ENCODE peak calls at places on chromosomes 5 and 9, in seven cellular contexts. C is CD4-positive, alpha-beta T cell; D is cardiac fibroblast; O is hepatocyte; A is heart left ventricle; M is fibroblast of lung; K is nephron progenitor cell. P is an unnamed sample.

GRCh38 chr9:90801175-90801506 is 478 bp upstream of the SYK start:
- DNase-seq in C (no peak), K (no peak), O (no peak), M (no peak), D (no peak), A (no peak), P (no peak)

GRCh38 chr9:116303270-116303904 is 149.8 kb downstream of the PAPPA start:
- DNase-seq in D (peak; percentile 52), M (no peak), A (no peak), O (no peak), C (no peak), K (peak; percentile 17), P (no peak)

GRCh38 chr9:36037580-36038169 is 962 bp downstream of the RECK start:
- DNase-seq in D (peak; percentile 55), K (no peak), C (no peak), O (peak; percentile 6), M (no peak), A (no peak), P (no peak)

GRCh38 chr5:161064297-161064696 is 212.3 kb upstream of the ATP10B start:
- DNase-seq in C (no peak), D (no peak), A (no peak), O (no peak), M (no peak), K (no peak), P (no peak)

GRCh38 chr9:111979561-111979960 is 82.9 kb downstream of the UGCG start:
- DNase-seq in K (no peak), O (no peak), D (no peak), C (no peak), A (no peak), M (no peak), P (no peak)

GRCh38 chr9:16824545-16825041 is 45.9 kb downstream of the BNC2 start:
- DNase-seq in A (no peak), D (peak; percentile 50), M (peak; percentile 55), O (peak; percentile 37), C (no peak), K (no peak), P (no peak)

GRCh38 chr5:1652873-1653707 is 129.3 kb upstream of the LPCAT1 start:
- DNase-seq in D (no peak), A (peak; percentile 47), O (no peak), C (no peak), K (no peak), M (no peak), P (no peak)

GRCh38 chr9:136520053-136520540 is 25.8 kb downstream of the NOTCH1 start:
- DNase-seq in O (peak; percentile 80), A (no peak), C (no peak), K (no peak), D (no peak), M (no peak), P (no peak)

GRCh38 chr5:42898760-42899159 is 87.1 kb upstream of the SELENOP start:
- DNase-seq in M (no peak), K (no peak), C (no peak), A (no peak), D (no peak), O (no peak), P (no peak)

GRCh38 chr9:91562412-91562811 is 138.8 kb upstream of the NFIL3 start:
- DNase-seq in K (no peak), A (no peak), D (no peak), M (peak; percentile 36), O (no peak), C (no peak), P (no peak)

GRCh38 chr5:163607256-163607655 is 101.8 kb downstream of the MAT2B start:
- DNase-seq in D (no peak), M (no peak), K (no peak), A (no peak), O (no peak), C (no peak), P (no peak)

GRCh38 chr5:112735702-112736101 is 2.0 kb upstream of the APC start:
- DNase-seq in C (no peak), M (peak; percentile 71), K (no peak), D (peak; percentile 89), O (no peak), A (no peak), P (no peak)

GRCh38 chr5:171644536-171644935 is 141.1 kb upstream of the SMIM23 start:
- DNase-seq in C (no peak), M (peak; percentile 30), D (no peak), O (peak; percentile 30), A (peak; percentile 61), K (no peak), P (no peak)

GRCh38 chr9:93597871-93598646 is 21.7 kb downstream of the PHF2 start:
- DNase-seq in K (no peak), A (no peak), M (no peak), O (peak; percentile 6), C (no peak), D (no peak), P (no peak)

GRCh38 chr5:179264641-179265528 is 80.4 kb downstream of the ADAMTS2 start:
- DNase-seq in O (no peak), D (no peak), C (no peak), M (no peak), A (no peak), K (no peak), P (no peak)

GRCh38 chr9:116549061-116549664 is 137.9 kb upstream of the TRIM32 start:
- DNase-seq in O (peak; percentile 87), C (no peak), K (no peak), A (peak; percentile 80), M (peak; percentile 94), D (peak; percentile 98), P (no peak)

GRCh38 chr9:131297903-131298302 is 8.4 kb downstream of the PLPP7 start:
- DNase-seq in O (no peak), C (no peak), M (no peak), D (no peak), K (no peak), A (peak; percentile 57), P (no peak)

GRCh38 chr5:136192015-136192525 is 892 bp downstream of the SMIM32 start:
- DNase-seq in M (peak; percentile 16), O (peak; percentile 40), C (no peak), K (no peak), D (peak; percentile 31), A (no peak), P (no peak)

DNA sequence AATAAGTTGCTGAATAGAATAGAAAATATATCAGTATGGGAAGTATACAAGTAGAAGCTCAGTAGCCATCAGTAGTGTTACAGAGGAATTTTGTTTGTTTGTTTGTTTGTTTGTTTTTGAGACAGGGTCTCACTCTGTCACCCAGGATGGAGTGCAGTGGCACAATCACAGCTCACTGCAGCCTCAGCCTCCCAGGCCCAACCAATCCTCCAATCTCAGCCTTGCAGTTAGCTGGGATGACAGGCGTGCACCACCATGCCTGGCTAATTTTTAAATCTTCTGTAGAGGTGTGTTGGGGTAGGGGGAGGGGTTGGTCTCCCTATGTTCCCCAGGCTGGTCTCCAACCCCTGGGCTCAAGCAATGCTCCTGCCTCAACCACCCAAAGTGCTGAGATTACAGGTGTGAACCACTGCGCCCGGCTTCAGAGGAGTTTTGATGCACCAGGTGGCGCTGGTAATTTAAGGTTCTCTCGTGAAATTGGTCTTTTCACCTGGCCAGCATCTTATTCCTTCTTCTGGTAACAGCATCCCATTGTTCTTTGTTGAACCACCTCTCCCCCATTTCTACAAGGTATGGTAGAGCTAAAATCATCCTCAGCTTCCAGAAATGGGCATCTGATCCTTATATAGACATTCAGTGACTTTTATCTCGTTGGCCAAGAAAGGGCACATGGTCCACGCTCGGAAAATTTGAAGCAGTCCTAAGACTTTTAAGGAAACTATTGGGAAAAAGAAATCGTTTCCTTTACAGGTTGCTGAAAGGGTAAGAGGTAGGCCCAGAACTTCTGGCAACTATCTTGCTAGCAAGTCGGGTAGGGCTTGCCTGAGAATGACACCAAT is 157.1 kb downstream of the ARRDC3 start:
- DNase-seq in M (peak; percentile 15), A (peak; percentile 36), O (peak; percentile 56), D (no peak), K (peak; percentile 16), C (peak; percentile 48), P (no peak)
- TF ChIP-seq CTCF in M (no peak), A (peak; percentile 14), O (peak; percentile 47), D (no peak), K (peak; percentile 19), C (peak; percentile 76), P (peak; percentile 38)

GRCh38 chr5:115626444-115626823 is 598 bp upstream of the TMED7 start:
- DNase-seq in C (no peak), M (peak; percentile 67), D (no peak), A (no peak), O (no peak), K (no peak), P (no peak)

GRCh38 chr5:115623632-115624031 is 2.2 kb downstream of the TMED7 start:
- DNase-seq in O (peak; percentile 24), K (no peak), C (no peak), M (no peak), A (no peak), D (no peak), P (no peak)

GRCh38 chr5:115624994-115625393 is 842 bp downstream of the TMED7 start:
- DNase-seq in K (no peak), C (no peak), A (no peak), O (peak; percentile 27), D (no peak), M (no peak), P (no peak)

GRCh38 chr5:115627295-115627825 is 1.5 kb upstream of the TMED7 start:
- DNase-seq in C (no peak), K (no peak), D (no peak), M (no peak), O (no peak), A (no peak), P (no peak)

GRCh38 chr5:115625579-115626443 is at the start of gene TMED7:
- DNase-seq in O (peak; percentile 100), K (peak; percentile 99), D (peak; percentile 98), A (peak; percentile 100), C (peak; percentile 98), M (peak; percentile 98), P (peak; percentile 38)
- TF ChIP-seq CTCF in O (no peak), K (no peak), D (no peak), A (no peak), C (no peak), M (no peak), P (no peak)

GRCh38 chr5:15904894-15905805 is 274.4 kb downstream of the MARCHF11 start:
- DNase-seq in D (no peak), K (no peak), A (no peak), M (no peak), C (no peak), O (no peak), P (no peak)
- TF ChIP-seq CTCF in D (no peak), K (no peak), A (no peak), M (no peak), C (no peak), O (no peak), P (no peak)

GRCh38 chr5:142110046-142110531 is 1.5 kb downstream of the NDFIP1 start:
- DNase-seq in O (no peak), D (peak; percentile 60), K (peak; percentile 5), A (peak; percentile 57), C (no peak), M (peak; percentile 33), P (no peak)
- TF ChIP-seq CTCF in O (peak; percentile 20), D (no peak), K (no peak), A (no peak), C (no peak), M (peak; percentile 6), P (no peak)

DNA sequence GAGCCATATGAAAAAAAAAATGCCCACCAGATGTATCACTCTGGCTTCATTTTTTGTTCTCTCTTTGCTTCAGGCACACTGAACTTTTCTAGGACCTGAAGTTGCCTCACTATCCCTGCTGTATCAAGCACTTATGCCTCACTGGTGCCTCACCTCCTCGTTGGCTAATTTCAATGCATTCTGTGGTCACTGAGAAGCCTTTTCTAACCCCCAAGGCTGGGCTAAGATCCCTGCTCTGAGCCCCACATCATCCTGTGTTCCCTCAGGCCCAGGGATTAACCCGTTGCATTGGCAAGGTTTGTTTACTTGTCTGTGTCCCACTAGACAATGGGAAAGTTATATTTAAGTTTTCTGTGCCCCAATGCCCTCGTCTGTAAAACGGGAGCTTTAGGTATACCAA is 362.7 kb downstream of the OSTF1 start:
- DNase-seq in A (no peak), C (no peak), D (no peak), M (no peak), O (no peak), K (no peak), P (no peak)
- TF ChIP-seq CTCF in A (no peak), C (no peak), D (no peak), M (no peak), O (no peak), K (no peak), P (no peak)